ENCODE peak calls at places on chromosomes 2 and 18, in five cellular contexts. A, U, P, F and Y are unnamed samples.

GRCh38 chr2:164178835-164179470 is 442.3 kb downstream of the GRB14 start:
- DNase-seq in F (no peak), U (no peak), A (peak; percentile 2), P (no peak), Y (no peak)

GRCh38 chr18:54161267-54161666 is 63.2 kb downstream of the MBD2 start:
- DNase-seq in F (no peak), U (no peak), A (no peak), P (no peak), Y (no peak)

GRCh38 chr2:74849228-74849892 is 15.4 kb downstream of the HK2 start:
- DNase-seq in F (no peak), P (no peak), A (no peak), U (peak; percentile 30), Y (no peak)

GRCh38 chr18:41060967-41061366 is 894.1 kb upstream of the PIK3C3 start:
- DNase-seq in F (no peak), P (no peak), U (no peak), A (no peak), Y (no peak)

GRCh38 chr2:228819701-228820100 is 451.4 kb downstream of the PID1 start:
- DNase-seq in F (no peak), U (no peak), A (no peak), P (no peak), Y (no peak)

GRCh38 chr18:54825626-54826344 is 2.5 kb upstream of the RAB27B start:
- DNase-seq in P (no peak), U (no peak), F (no peak), A (no peak), Y (no peak)

GRCh38 chr18:36405611-36406010 is 108.1 kb downstream of the FHOD3 start:
- DNase-seq in F (no peak), U (no peak), P (no peak), A (no peak), Y (no peak)

GRCh38 chr2:109218087-109218791 is 89.2 kb downstream of the SH3RF3 start:
- DNase-seq in P (no peak), U (no peak), A (no peak), F (no peak), Y (peak; percentile 38)

GRCh38 chr2:189024861-189025618 is 50.9 kb downstream of the COL3A1 start:
- DNase-seq in U (peak; percentile 26), F (no peak), A (no peak), P (no peak), Y (no peak)

GRCh38 chr2:27306657-27307544 is 1.3 kb downstream of the UCN start:
- DNase-seq in A (no peak), P (no peak), F (no peak), U (peak; percentile 42), Y (no peak)

GRCh38 chr2:32427672-32428622 is 71.1 kb downstream of the BIRC6 start:
- DNase-seq in A (no peak), F (no peak), P (no peak), U (peak; percentile 6), Y (no peak)

GRCh38 chr18:67520276-67521035 is 3.9 kb upstream of the DSEL start:
- DNase-seq in A (no peak), F (no peak), U (no peak), P (no peak), Y (no peak)

GRCh38 chr2:30584116-30584515 is 137.1 kb downstream of the LCLAT1 start:
- DNase-seq in U (no peak), P (no peak), A (no peak), F (no peak), Y (no peak)

GRCh38 chr2:187842978-187843847 is 289.0 kb upstream of the TFPI start:
- DNase-seq in F (no peak), P (no peak), A (peak; percentile 45), U (peak; percentile 80), Y (no peak)

GRCh38 chr2:113276906-113277425 is 1.8 kb downstream of the PAX8 start:
- DNase-seq in P (no peak), F (no peak), U (peak; percentile 66), A (no peak), Y (no peak)

GRCh38 chr2:71277536-71278103 is 50.7 kb upstream of the PAIP2B start:
- DNase-seq in U (peak; percentile 87), A (peak; percentile 64), P (peak; percentile 64), F (no peak), Y (no peak)

GRCh38 chr18:3449702-3450357 is at the start of gene TGIF1:
- DNase-seq in U (peak; percentile 92), F (peak; percentile 61), A (no peak), P (peak; percentile 91), Y (peak; percentile 90)

GRCh38 chr2:174586896-174587295 is 10.7 kb downstream of the WIPF1 start:
- DNase-seq in F (no peak), U (no peak), A (no peak), P (no peak), Y (no peak)

GRCh38 chr2:240911641-240912265 is 5.6 kb downstream of the CROCC2 start:
- DNase-seq in F (no peak), P (no peak), U (no peak), A (no peak), Y (no peak)

GRCh38 chr2:234288974-234289455 is 207.9 kb downstream of the ARL4C start:
- DNase-seq in U (peak; percentile 73), A (peak; percentile 66), F (peak; percentile 38), P (peak; percentile 44), Y (no peak)

GRCh38 chr18:51578403-51578980 is 381.0 kb upstream of the MEX3C start:
- DNase-seq in P (no peak), F (no peak), A (no peak), U (peak; percentile 19), Y (no peak)

GRCh38 chr2:9313443-9313842 is 106.8 kb downstream of the ASAP2 start:
- DNase-seq in F (no peak), A (no peak), P (no peak), U (no peak), Y (no peak)

GRCh38 chr2:70554338-70554892 is 789 bp upstream of the TGFA start:
- DNase-seq in A (no peak), P (no peak), U (no peak), F (no peak), Y (no peak)

GRCh38 chr2:134718956-134719814 is at the start of gene TMEM163:
- DNase-seq in P (peak; percentile 17), F (no peak), A (no peak), U (peak; percentile 81), Y (no peak)